ENCODE peak calls at places on chromosome 18, in six cellular contexts. P is activated gamma-delta T cell treated with Interleukin-2 at 50 U/mL for 16 hours, V is anterior cingulate cortex, M is AG08395, N is fibroblast of lung, T is SJSA1. L is an unnamed sample.

GRCh38 chr18:12333650-12334279 is 25.7 kb downstream of the TUBB6 start:
- DNase-seq in P (no peak), V (no peak), M (no peak), N (no peak), T (no peak), L (no peak)

GRCh38 chr18:62069556-62069955 is 117.3 kb downstream of the PIGN start:
- DNase-seq in P (no peak), V (no peak), M (no peak), N (peak; percentile 78), T (no peak), L (peak; percentile 27)

GRCh38 chr18:79628416-79629248 is 51.0 kb upstream of the CTDP1 start:
- DNase-seq in P (no peak), V (no peak), M (no peak), N (no peak), T (no peak), L (no peak)

GRCh38 chr18:79883461-79884295 is 67.8 kb downstream of the SLC66A2 start:
- DNase-seq in P (no peak), V (no peak), M (no peak), N (no peak), T (no peak), L (no peak)

GRCh38 chr18:46750626-46751025 is 6.2 kb downstream of the ST8SIA5 start:
- DNase-seq in P (no peak), V (no peak), M (no peak), N (no peak), T (no peak), L (no peak)

GRCh38 chr18:67783215-67783946 is 266.9 kb upstream of the DSEL start:
- DNase-seq in P (no peak), V (no peak), M (peak; percentile 69), N (peak; percentile 89), T (peak; percentile 74), L (peak; percentile 89)

GRCh38 chr18:55546873-55547704 is 40.9 kb downstream of the TCF4 start:
- DNase-seq in P (no peak), V (no peak), M (peak; percentile 58), N (peak; percentile 63), T (peak; percentile 45), L (peak; percentile 70)

GRCh38 chr18:23609390-23610008 is 23.2 kb upstream of the NPC1 start:
- DNase-seq in P (no peak), V (no peak), M (no peak), N (no peak), T (no peak), L (no peak)

GRCh38 chr18:79537758-79538157 is 141.8 kb upstream of the CTDP1 start:
- DNase-seq in P (no peak), V (no peak), M (no peak), N (no peak), T (no peak), L (no peak)

GRCh38 chr18:3869848-3870247 is 419.9 kb downstream of the TGIF1 start:
- DNase-seq in P (no peak), V (no peak), M (peak; percentile 46), N (peak; percentile 86), T (no peak), L (peak; percentile 83)

GRCh38 chr18:2891526-2892431 is 45.0 kb downstream of the EMILIN2 start:
- DNase-seq in P (no peak), V (no peak), M (no peak), N (no peak), T (no peak), L (no peak)

GRCh38 chr18:9612989-9613388 is 1.4 kb downstream of the PPP4R1 start:
- DNase-seq in P (no peak), V (no peak), M (no peak), N (no peak), T (no peak), L (no peak)

GRCh38 chr18:78080761-78081160 is 831.1 kb downstream of the GALR1 start:
- DNase-seq in P (no peak), V (no peak), M (no peak), N (no peak), T (no peak), L (no peak)

GRCh38 chr18:76604642-76605240 is 109.7 kb upstream of the ZNF516 start:
- DNase-seq in P (no peak), V (no peak), M (no peak), N (no peak), T (no peak), L (no peak)

GRCh38 chr18:34873966-34874365 is 163.9 kb downstream of the DTNA start:
- DNase-seq in P (no peak), V (no peak), M (no peak), N (no peak), T (no peak), L (no peak)

GRCh38 chr18:50285631-50286321 is 1.7 kb downstream of the CXXC1 start:
- DNase-seq in P (no peak), V (no peak), M (no peak), N (no peak), T (no peak), L (no peak)

GRCh38 chr18:51251625-51252024 is 54.1 kb upstream of the MEX3C start:
- DNase-seq in P (no peak), V (no peak), M (no peak), N (no peak), T (no peak), L (no peak)

GRCh38 chr18:61001138-61001537 is 332.1 kb upstream of the CDH20 start:
- DNase-seq in P (no peak), V (no peak), M (no peak), N (peak; percentile 37), T (no peak), L (no peak)

GRCh38 chr18:41265047-41265446 is 690.0 kb upstream of the PIK3C3 start:
- DNase-seq in P (no peak), V (no peak), M (no peak), N (peak; percentile 70), T (peak; percentile 34), L (peak; percentile 23)